ENCODE peak calls at places on chromosome 5, in six cellular contexts. A is sigmoid colon, F is HCT116, T is stomach, B is HepG2, P is K562. S is an unnamed sample.

GRCh38 chr5:1435369-1435768 is 9.9 kb downstream of the SLC6A3 start:
- DNase-seq in B (no peak), A (no peak), T (no peak), P (no peak), F (no peak), S (no peak)

GRCh38 chr5:78804995-78805394 is 156.4 kb upstream of the LHFPL2 start:
- DNase-seq in B (no peak), T (no peak), F (no peak), A (no peak), P (no peak), S (no peak)

GRCh38 chr5:61366841-61367240 is 34.8 kb downstream of the ZSWIM6 start:
- DNase-seq in A (no peak), B (no peak), P (no peak), F (no peak), T (no peak), S (no peak)

GRCh38 chr5:80706835-80707447 is 52.2 kb upstream of the DHFR start:
- DNase-seq in A (no peak), B (no peak), P (no peak), F (no peak), T (no peak), S (no peak)

GRCh38 chr5:144794922-144795321 is 624.2 kb downstream of the KCTD16 start:
- DNase-seq in P (no peak), F (no peak), A (no peak), B (no peak), T (no peak), S (no peak)

GRCh38 chr5:95599252-95599651 is 20.6 kb upstream of the GPR150 start:
- DNase-seq in B (no peak), A (no peak), T (no peak), P (no peak), F (no peak), S (no peak)

GRCh38 chr5:73137575-73138530 is 17.5 kb downstream of the TMEM171 start:
- DNase-seq in A (no peak), B (no peak), F (no peak), P (no peak), T (no peak), S (no peak)

GRCh38 chr5:76041863-76042262 is 41.3 kb upstream of the SV2C start:
- DNase-seq in T (no peak), P (no peak), F (no peak), B (no peak), A (no peak), S (no peak)

GRCh38 chr5:135392256-135392655 is 6.8 kb downstream of the MACROH2A1 start:
- DNase-seq in F (no peak), B (no peak), P (no peak), A (no peak), T (no peak), S (peak; percentile 44)

GRCh38 chr5:113896789-113897188 is 383.3 kb downstream of the YTHDC2 start:
- DNase-seq in F (no peak), A (no peak), B (no peak), P (no peak), T (no peak), S (no peak)
- TF ChIP-seq POLR2AphosphoS5 in F (no peak), A (no peak), B (no peak), P (no peak), T (no peak), S (no peak)

DNA sequence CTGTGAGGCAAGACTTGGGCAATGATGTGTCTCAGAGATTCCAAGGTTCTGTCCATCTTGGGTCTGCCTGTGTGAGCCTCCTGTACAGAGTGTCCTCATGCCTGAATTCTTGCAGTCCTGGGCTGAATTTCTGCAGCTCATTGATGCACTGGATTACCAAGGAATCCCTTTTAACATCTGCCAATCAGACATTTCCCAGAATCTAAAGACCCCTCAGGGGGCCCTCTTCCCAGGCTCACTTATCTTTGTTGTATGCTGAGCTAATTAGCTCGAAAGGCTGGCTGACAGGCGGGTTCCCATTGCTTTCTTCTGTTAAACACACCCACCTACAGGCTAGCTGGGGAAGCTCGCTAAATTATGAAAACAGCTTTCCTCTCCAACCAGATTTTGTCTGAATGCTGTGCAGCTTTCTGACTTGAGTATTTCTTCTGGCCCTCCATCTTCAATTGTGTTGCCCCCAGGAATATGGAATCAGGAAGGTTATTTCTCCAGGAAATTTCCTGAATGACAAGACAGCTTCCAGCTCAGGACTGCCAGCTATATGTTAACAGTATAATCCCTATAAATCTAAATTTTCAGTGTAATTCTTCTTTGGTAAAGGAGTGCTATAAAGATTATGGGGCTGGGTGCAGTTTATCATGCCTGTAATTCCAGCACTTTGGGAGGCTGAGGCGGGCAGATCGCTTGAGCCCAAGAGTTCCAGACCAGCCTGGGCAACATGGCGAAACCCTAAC is at the start of gene LIX1:
- DNase-seq in A (no peak), B (peak; percentile 27), P (peak; percentile 54), F (no peak), T (no peak), S (no peak)
- TF ChIP-seq CTCF in A (peak; percentile 64), B (peak; percentile 69), P (peak; percentile 56), F (peak; percentile 63), T (peak; percentile 12), S (no peak)

GRCh38 chr5:175711031-175711430 is 53.2 kb downstream of the HRH2 start:
- DNase-seq in T (no peak), A (no peak), B (no peak), F (no peak), P (no peak), S (no peak)
- TF ChIP-seq POLR2AphosphoS5 in T (no peak), A (no peak), B (no peak), F (no peak), P (no peak), S (no peak)

GRCh38 chr5:35443803-35444595 is 173.7 kb upstream of the SPEF2 start:
- DNase-seq in P (no peak), F (no peak), B (no peak), T (peak; percentile 34), A (no peak), S (no peak)
- TF ChIP-seq CTCF in P (no peak), F (no peak), B (peak; percentile 21), T (no peak), A (no peak), S (no peak)

GRCh38 chr5:150389759-150390256 is 22.9 kb downstream of the CD74 start:
- DNase-seq in P (no peak), F (no peak), T (no peak), B (no peak), A (no peak), S (no peak)

GRCh38 chr5:150394103-150394502 is 18.6 kb downstream of the CD74 start:
- DNase-seq in P (no peak), F (no peak), B (no peak), T (no peak), A (no peak), S (no peak)

GRCh38 chr5:150392680-150393079 is 20.0 kb downstream of the CD74 start:
- DNase-seq in P (no peak), F (no peak), T (no peak), B (no peak), A (no peak), S (no peak)

GRCh38 chr5:150394912-150395689 is 17.6 kb downstream of the CD74 start:
- DNase-seq in F (no peak), T (no peak), P (no peak), B (no peak), A (no peak), S (no peak)

GRCh38 chr5:150391064-150391834 is 21.5 kb downstream of the CD74 start:
- DNase-seq in T (no peak), P (no peak), A (no peak), B (no peak), F (no peak), S (no peak)
- TF ChIP-seq POLR2AphosphoS5 in T (no peak), P (no peak), A (no peak), B (no peak), F (no peak), S (no peak)

GRCh38 chr5:172389578-172390112 is 64.7 kb downstream of the SH3PXD2B start:
- DNase-seq in F (no peak), B (no peak), T (no peak), A (no peak), P (peak; percentile 3), S (no peak)
- TF ChIP-seq CTCF in F (peak; percentile 15), B (peak; percentile 41), T (no peak), A (no peak), P (no peak), S (no peak)

DNA sequence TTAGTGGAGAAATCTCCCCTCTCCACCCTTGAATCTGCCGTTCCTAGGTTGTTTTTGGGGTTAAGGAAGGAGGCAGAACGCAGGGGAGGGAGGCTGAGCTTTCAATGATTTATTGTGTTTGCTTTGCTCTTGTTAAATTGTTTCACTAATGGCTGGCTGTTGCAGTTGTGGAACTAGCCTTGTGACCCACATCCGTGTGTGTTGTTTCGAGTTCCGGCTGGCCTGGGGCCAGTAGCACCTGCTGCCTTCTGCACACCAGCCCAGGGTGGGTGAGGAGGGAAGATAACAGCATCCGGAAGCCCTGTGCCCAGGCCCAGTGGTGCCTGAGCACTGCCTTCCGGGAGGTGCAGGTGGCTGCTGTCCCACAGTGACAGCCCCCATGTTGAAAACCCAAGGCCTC is 3.6 kb downstream of the ERGIC1 start:
- DNase-seq in F (no peak), P (no peak), A (peak; percentile 90), B (no peak), T (peak; percentile 97), S (peak; percentile 69)
- TF ChIP-seq POLR2AphosphoS5 in F (no peak), P (no peak), A (peak; percentile 60), B (no peak), T (peak; percentile 86), S (no peak)

S was measured in upper lobe of left lung.